ENCODE peak calls at places on chromosomes 7 and 10, in ten cellular contexts. L is T-helper 2 cell; O is T-helper 9 cell; Q is SK-MEL-5; U is stimulated activated CD4-positive, alpha-beta T cell treated with anti-CD3 and anti-CD28 coated beads, Interleukin-2, amount 100 ng/mL, for 48 hours; C is foreskin fibroblast; H is NCI-H146; Z is AG04450; Y is amniotic stem cell; J is GM10248. R is an unnamed sample.

GRCh38 chr7:80847895-80848294 is 71.0 kb downstream of the SEMA3C start:
- DNase-seq in L (no peak), O (no peak), Q (no peak), U (no peak), C (peak), H (no peak), Z (no peak), Y (no peak), J (no peak), R (no peak)

GRCh38 chr10:64762861-64763260 is 1241.7 kb downstream of the REEP3 start:
- DNase-seq in L (no peak), O (no peak), Q (peak), U (no peak), C (no peak), H (no peak), Z (no peak), Y (no peak), J (no peak), R (no peak)

GRCh38 chr10:102492983-102493382 is 9.5 kb downstream of the ACTR1A start:
- DNase-seq in L (no peak), O (no peak), Q (no peak), U (no peak), C (no peak), H (no peak), Z (no peak), Y (no peak), J (no peak), R (no peak)

GRCh38 chr7:47227762-47228177 is 354.1 kb downstream of the TNS3 start:
- DNase-seq in L (no peak), O (no peak), Q (no peak), U (no peak), C (peak), H (no peak), Z (peak), Y (peak), J (peak), R (no peak)

GRCh38 chr10:88361494-88361893 is 221.6 kb downstream of the RNLS start:
- DNase-seq in L (no peak), O (no peak), Q (no peak), U (no peak), C (no peak), H (no peak), Z (no peak), Y (no peak), J (no peak), R (no peak)

GRCh38 chr7:503046-503574 is 16.5 kb downstream of the PDGFA start:
- DNase-seq in L (no peak), O (no peak), Q (no peak), U (no peak), C (no peak), H (no peak), Z (no peak), Y (no peak), J (no peak), R (no peak)

GRCh38 chr7:50780436-50780835 is 2.3 kb downstream of the GRB10 start:
- DNase-seq in L (no peak), O (no peak), Q (no peak), U (no peak), C (no peak), H (no peak), Z (no peak), Y (no peak), J (no peak), R (no peak)

GRCh38 chr10:43238462-43238861 is 28.4 kb downstream of the RASGEF1A start:
- DNase-seq in L (peak), O (no peak), Q (no peak), U (no peak), C (no peak), H (no peak), Z (no peak), Y (no peak), J (no peak), R (no peak)

GRCh38 chr10:31036209-31036608 is 4.5 kb upstream of the ZNF438 start:
- DNase-seq in L (no peak), O (no peak), Q (no peak), U (no peak), C (peak), H (no peak), Z (no peak), Y (no peak), J (no peak), R (no peak)

GRCh38 chr10:72389022-72389421 is 34.3 kb upstream of the DNAJB12 start:
- DNase-seq in L (no peak), O (no peak), Q (no peak), U (no peak), C (no peak), H (no peak), Z (no peak), Y (no peak), J (no peak), R (no peak)

GRCh38 chr10:43610636-43611035 is 4.4 kb downstream of the ZNF485 start:
- DNase-seq in L (no peak), O (no peak), Q (no peak), U (no peak), C (peak), H (no peak), Z (no peak), Y (no peak), J (no peak), R (no peak)

GRCh38 chr10:71629131-71629530 is 90.4 kb downstream of the C10orf105 start:
- DNase-seq in L (no peak), O (no peak), Q (no peak), U (no peak), C (no peak), H (no peak), Z (no peak), Y (no peak), J (no peak), R (no peak)

GRCh38 chr7:134212576-134213546 is 85.7 kb downstream of the LRGUK start:
- DNase-seq in L (no peak), O (no peak), Q (peak), U (no peak), C (peak), H (no peak), Z (peak), Y (no peak), J (no peak), R (no peak)